ENCODE peak calls at places on chromosomes 5 and 9, in six cellular contexts. M, L, Q, P, H and V are unnamed samples.

GRCh38 chr5:92364986-92365550 is 982.0 kb upstream of the ARRDC3 start:
- DNase-seq in M (peak; percentile 53), L (peak; percentile 23), Q (no peak), P (no peak), H (no peak), V (no peak)

GRCh38 chr9:4979224-4979623 is 5.8 kb upstream of the JAK2 start:
- DNase-seq in M (no peak), L (peak; percentile 53), Q (no peak), P (no peak), H (no peak), V (no peak)

GRCh38 chr5:90092734-90093133 is 316.8 kb downstream of the CETN3 start:
- DNase-seq in M (no peak), L (no peak), Q (no peak), P (no peak), H (no peak), V (no peak)

GRCh38 chr9:125748511-125749099 is 1.4 kb downstream of the PBX3 start:
- DNase-seq in M (no peak), L (no peak), Q (peak; percentile 83), P (no peak), H (no peak), V (peak; percentile 30)

GRCh38 chr5:59423021-59423420 is 470.5 kb downstream of the PDE4D start:
- DNase-seq in M (no peak), L (no peak), Q (no peak), P (no peak), H (no peak), V (no peak)

GRCh38 chr9:91360551-91361293 is 996 bp downstream of the AUH start:
- DNase-seq in M (no peak), L (no peak), Q (peak; percentile 56), P (no peak), H (no peak), V (no peak)

GRCh38 chr9:78011037-78011436 is 20.6 kb downstream of the GNAQ start:
- DNase-seq in M (no peak), L (no peak), Q (no peak), P (no peak), H (no peak), V (no peak)

GRCh38 chr5:141513627-141514329 is 24.9 kb downstream of the PCDHGC5 start:
- DNase-seq in M (peak; percentile 93), L (peak; percentile 87), Q (peak; percentile 93), P (peak; percentile 82), H (no peak), V (peak; percentile 85)

GRCh38 chr9:38024036-38024681 is 44.9 kb downstream of the SHB start:
- DNase-seq in M (peak; percentile 90), L (peak; percentile 94), Q (peak; percentile 63), P (no peak), H (no peak), V (no peak)

GRCh38 chr5:132254321-132254977 is 3.0 kb upstream of the PDLIM4 start:
- DNase-seq in M (no peak), L (no peak), Q (no peak), P (peak; percentile 64), H (no peak), V (no peak)

GRCh38 chr9:35954942-35955546 is 2.9 kb downstream of the OR2S2 start:
- DNase-seq in M (no peak), L (peak; percentile 90), Q (peak; percentile 78), P (no peak), H (peak; percentile 48), V (peak; percentile 20)

GRCh38 chr5:6715758-6716633 is 2.8 kb downstream of the TENT4A start:
- DNase-seq in M (no peak), L (no peak), Q (no peak), P (no peak), H (peak; percentile 46), V (no peak)

GRCh38 chr9:135215571-135216161 is 128.2 kb downstream of the OLFM1 start:
- DNase-seq in M (no peak), L (no peak), Q (no peak), P (peak; percentile 49), H (no peak), V (no peak)

GRCh38 chr5:12934722-12935121 is 1009.8 kb downstream of the DNAH5 start:
- DNase-seq in M (no peak), L (no peak), Q (no peak), P (no peak), H (no peak), V (no peak)

GRCh38 chr5:52693279-52693678 is 94.4 kb upstream of the ITGA1 start:
- DNase-seq in M (no peak), L (peak; percentile 45), Q (peak; percentile 50), P (peak; percentile 23), H (no peak), V (no peak)

GRCh38 chr5:169004551-169004950 is 296.4 kb downstream of the SLIT3 start:
- DNase-seq in M (no peak), L (no peak), Q (no peak), P (no peak), H (no peak), V (no peak)

GRCh38 chr5:169974121-169974770 is 6.0 kb downstream of the INSYN2B start:
- DNase-seq in M (no peak), L (peak; percentile 66), Q (no peak), P (no peak), H (no peak), V (no peak)

GRCh38 chr5:76689321-76690026 is 26.5 kb upstream of the F2R start:
- DNase-seq in M (no peak), L (peak; percentile 96), Q (no peak), P (no peak), H (no peak), V (no peak)

GRCh38 chr5:51388488-51389325 is 5.5 kb downstream of the ISL1 start:
- DNase-seq in M (no peak), L (no peak), Q (no peak), P (no peak), H (no peak), V (no peak)
- H3K27me3 ChIP-seq in M (peaks cover 100% of the 10 kb centered on the region), L (peaks cover 42% of the 10 kb centered on the region), Q (peaks cover 100% of the 10 kb centered on the region), P (peaks cover 100% of the 10 kb centered on the region), H (peaks cover 63% of the 10 kb centered on the region), V (peaks cover 4% of the 10 kb centered on the region)

GRCh38 chr5:150429410-150429873 is 16.7 kb upstream of the CD74 start:
- DNase-seq in M (no peak), L (no peak), Q (no peak), P (no peak), H (no peak), V (no peak)

GRCh38 chr5:150428106-150428876 is 15.6 kb upstream of the CD74 start:
- DNase-seq in M (peak; percentile 64), L (no peak), Q (no peak), P (peak; percentile 71), H (no peak), V (no peak)

GRCh38 chr5:150431574-150431973 is 18.0 kb downstream of the RPS14 start:
- DNase-seq in M (no peak), L (no peak), Q (peak; percentile 40), P (no peak), H (no peak), V (no peak)

GRCh38 chr5:150431048-150431447 is 18.3 kb upstream of the CD74 start:
- DNase-seq in M (no peak), L (no peak), Q (no peak), P (no peak), H (no peak), V (no peak)

GRCh38 chr5:150428978-150429377 is 16.3 kb upstream of the CD74 start:
- DNase-seq in M (no peak), L (no peak), Q (no peak), P (no peak), H (no peak), V (no peak)
- H3K4me3 ChIP-seq in M (no peak overlapping the region), L (no peak overlapping the region), Q (no peak overlapping the region), P (no peak overlapping the region), H (no peak overlapping the region), V (no peak overlapping the region)

GRCh38 chr5:74544811-74545210 is 95.7 kb downstream of the ENC1 start:
- DNase-seq in M (no peak), L (no peak), Q (no peak), P (no peak), H (no peak), V (no peak)
- TF ChIP-seq CTCF in M (no peak), L (no peak), Q (no peak), P (no peak), H (no peak), V (no peak)

DNA sequence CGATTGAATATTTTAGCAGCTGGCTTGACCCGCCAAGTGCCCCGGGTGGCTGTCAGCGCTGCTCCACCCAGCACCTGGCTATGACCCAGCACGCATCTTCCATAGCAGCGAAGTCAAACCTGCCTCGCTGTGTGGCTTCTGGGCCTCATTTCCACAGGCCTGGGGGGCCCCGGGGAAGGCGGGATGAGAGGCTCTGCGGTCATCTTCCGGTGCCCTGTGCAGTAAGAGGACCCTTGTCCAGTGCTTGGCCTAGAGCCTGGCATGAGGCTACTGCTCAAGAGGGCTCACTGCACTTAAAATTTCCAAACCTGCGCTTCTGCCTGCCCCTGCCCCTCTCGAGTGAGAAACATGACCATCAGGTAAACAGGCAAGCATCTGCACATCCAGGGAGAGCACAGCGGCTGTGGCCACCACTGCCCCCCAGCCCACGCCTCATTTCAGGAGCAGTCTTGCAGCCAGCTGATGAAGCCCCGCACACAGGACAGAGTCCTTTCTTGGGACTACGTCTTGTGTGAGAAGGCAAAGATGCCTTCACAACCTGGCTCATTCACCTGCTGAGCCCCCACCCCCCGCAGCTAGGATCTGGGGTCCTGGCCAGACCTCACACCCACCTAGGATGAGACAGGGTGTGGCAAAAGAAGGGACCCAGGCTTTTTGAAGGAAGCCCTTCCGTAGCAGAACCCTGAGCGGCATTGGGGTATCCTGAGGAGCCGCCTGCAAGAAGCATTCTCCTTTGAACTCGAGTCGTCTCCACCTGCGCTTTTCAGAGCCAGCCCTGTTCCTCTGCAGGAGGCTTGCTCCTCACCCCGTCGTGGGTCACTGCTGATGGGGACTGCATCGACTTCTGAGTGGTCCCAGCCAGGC is 69.4 kb upstream of the UNC5A start:
- DNase-seq in M (peak; percentile 24), L (no peak), Q (no peak), P (no peak), H (no peak), V (no peak)
- H3K27me3 ChIP-seq in M (peaks cover 7% of the 10 kb centered on the region), L (peaks cover 92% of the 10 kb centered on the region), Q (peaks cover 17% of the 10 kb centered on the region), P (peaks cover 99% of the 10 kb centered on the region), H (peaks cover 51% of the 10 kb centered on the region), V (peaks cover 8% of the 10 kb centered on the region)

DNA sequence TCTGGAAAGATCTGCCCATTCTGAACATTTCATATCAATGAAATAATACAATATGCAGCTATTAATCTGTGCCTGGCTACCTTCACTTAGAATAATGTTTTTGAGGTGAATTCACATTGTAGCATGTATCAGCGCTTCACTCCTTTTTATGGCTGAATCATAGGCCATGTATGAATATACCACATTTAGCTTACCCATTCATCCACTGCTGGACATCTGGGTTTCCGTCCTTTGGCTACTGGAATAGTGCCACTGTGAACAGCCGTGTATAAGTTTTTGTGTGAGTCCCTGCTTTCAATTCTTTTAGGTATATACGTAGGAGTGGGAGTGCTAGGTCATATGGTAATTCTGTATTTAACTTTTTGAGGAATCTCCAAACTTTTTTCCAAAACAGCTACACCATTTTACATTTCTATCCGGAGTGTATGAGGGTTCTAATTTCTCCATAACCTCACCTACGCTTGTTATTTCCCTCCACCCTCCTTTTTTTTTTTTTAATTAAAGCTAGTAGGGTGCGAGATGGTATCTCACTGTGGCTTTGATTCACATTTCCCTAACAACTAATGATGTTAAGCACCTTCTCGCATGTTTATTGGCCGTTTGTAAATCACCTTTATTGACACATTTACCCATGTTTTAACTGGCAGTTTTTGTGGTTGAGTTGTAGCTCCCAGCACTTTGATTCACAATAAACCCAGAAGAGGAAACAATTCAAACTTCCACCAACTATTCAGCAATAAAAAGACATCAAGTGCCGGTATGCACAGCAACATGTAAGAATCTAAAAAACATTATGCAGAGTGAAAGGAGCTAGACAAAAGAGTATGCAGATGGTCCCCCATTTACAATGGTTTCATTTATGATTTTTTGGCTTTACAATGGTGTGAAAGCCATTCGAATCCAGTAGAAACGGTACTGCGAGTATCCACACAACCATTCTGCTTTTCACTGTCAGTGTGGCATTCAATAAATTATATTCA is 8.1 kb downstream of the SEMA4D start:
- DNase-seq in M (no peak), L (no peak), Q (no peak), P (no peak), H (no peak), V (no peak)
- H3K4me3 ChIP-seq in M (peak overlapping the region; percentile 6), L (no peak overlapping the region), Q (no peak overlapping the region), P (no peak overlapping the region), H (no peak overlapping the region), V (no peak overlapping the region)